ENCODE peak calls at places on chromosome 14, in seven cellular contexts. One of them, this sample, is unnamed. For H3K27me3, the result is how much of the 10 kb centered on the place peaks cover.

GRCh38 chr14:76687611-76688372 is 73.5 kb upstream of the VASH1 start:
- DNase-seq in GM23248: no peak
- DNase-seq in iPS DF 6.9: no peak
- DNase-seq in tibial artery: no peak
- DNase-seq in endodermal cell: peak
- DNase-seq in vagina: no peak
- DNase-seq in neural progenitor cell: no peak
- DNase-seq in this sample: no peak

GRCh38 chr14:75554482-75554881 is 23.9 kb upstream of the FLVCR2 start:
- DNase-seq in GM23248: peak
- DNase-seq in iPS DF 6.9: no peak
- DNase-seq in tibial artery: no peak
- DNase-seq in endodermal cell: no peak
- DNase-seq in vagina: no peak
- DNase-seq in neural progenitor cell: no peak
- DNase-seq in this sample: no peak

GRCh38 chr14:103008768-103009342 is 48.5 kb downstream of the CDC42BPB start:
- DNase-seq in GM23248: peak
- DNase-seq in iPS DF 6.9: no peak
- DNase-seq in tibial artery: no peak
- DNase-seq in endodermal cell: no peak
- DNase-seq in vagina: no peak
- DNase-seq in neural progenitor cell: no peak
- DNase-seq in this sample: no peak

GRCh38 chr14:67285876-67286452 is 44.7 kb downstream of the PALS1 start:
- DNase-seq in GM23248: peak
- DNase-seq in iPS DF 6.9: no peak
- DNase-seq in tibial artery: no peak
- DNase-seq in endodermal cell: no peak
- DNase-seq in vagina: no peak
- DNase-seq in neural progenitor cell: peak
- DNase-seq in this sample: no peak

GRCh38 chr14:57382283-57382682 is 8.1 kb upstream of the NAA30 start:
- DNase-seq in GM23248: peak
- DNase-seq in iPS DF 6.9: no peak
- DNase-seq in tibial artery: no peak
- DNase-seq in endodermal cell: no peak
- DNase-seq in vagina: no peak
- DNase-seq in neural progenitor cell: no peak
- DNase-seq in this sample: no peak

GRCh38 chr14:102316048-102316745 is 3.3 kb upstream of the ZNF839 start:
- DNase-seq in GM23248: peak
- DNase-seq in iPS DF 6.9: no peak
- DNase-seq in tibial artery: peak
- DNase-seq in endodermal cell: no peak
- DNase-seq in vagina: no peak
- DNase-seq in neural progenitor cell: peak
- DNase-seq in this sample: no peak

GRCh38 chr14:53304726-53305381 is 151.7 kb upstream of the DDHD1 start:
- DNase-seq in GM23248: no peak
- DNase-seq in iPS DF 6.9: no peak
- DNase-seq in tibial artery: no peak
- DNase-seq in endodermal cell: no peak
- DNase-seq in vagina: no peak
- DNase-seq in neural progenitor cell: peak
- DNase-seq in this sample: no peak

GRCh38 chr14:76779221-76780057 is 18.2 kb downstream of the VASH1 start:
- DNase-seq in GM23248: no peak
- DNase-seq in iPS DF 6.9: no peak
- DNase-seq in tibial artery: no peak
- DNase-seq in endodermal cell: peak
- DNase-seq in vagina: peak
- DNase-seq in neural progenitor cell: no peak
- DNase-seq in this sample: no peak

GRCh38 chr14:61610900-61611299 is 84.4 kb upstream of the HIF1A start:
- DNase-seq in GM23248: no peak
- DNase-seq in iPS DF 6.9: no peak
- DNase-seq in tibial artery: no peak
- DNase-seq in endodermal cell: no peak
- DNase-seq in vagina: no peak
- DNase-seq in neural progenitor cell: no peak
- DNase-seq in this sample: no peak

GRCh38 chr14:55129086-55129427 is at the start of gene LGALS3:
- DNase-seq in GM23248: peak
- DNase-seq in iPS DF 6.9: no peak
- DNase-seq in tibial artery: peak
- DNase-seq in endodermal cell: peak
- DNase-seq in vagina: no peak
- DNase-seq in neural progenitor cell: peak
- DNase-seq in this sample: peak

GRCh38 chr14:99183311-99183710 is 88.7 kb downstream of the BCL11B start:
- DNase-seq in GM23248: no peak
- DNase-seq in iPS DF 6.9: no peak
- DNase-seq in tibial artery: no peak
- DNase-seq in endodermal cell: no peak
- DNase-seq in vagina: no peak
- DNase-seq in neural progenitor cell: no peak
- DNase-seq in this sample: no peak

GRCh38 chr14:106802413-106803364 is 1276.3 kb downstream of the TMEM121 start:
- DNase-seq in GM23248: no peak
- DNase-seq in iPS DF 6.9: no peak
- DNase-seq in tibial artery: no peak
- DNase-seq in endodermal cell: peak
- DNase-seq in vagina: no peak
- DNase-seq in neural progenitor cell: no peak
- DNase-seq in this sample: no peak

GRCh38 chr14:50381823-50382287 is 14.8 kb downstream of the CDKL1 start:
- DNase-seq in GM23248: no peak
- DNase-seq in iPS DF 6.9: no peak
- DNase-seq in tibial artery: no peak
- DNase-seq in endodermal cell: no peak
- DNase-seq in vagina: no peak
- DNase-seq in neural progenitor cell: no peak
- DNase-seq in this sample: no peak

GRCh38 chr14:100730530-100730929 is 3.8 kb downstream of the DLK1 start:
- DNase-seq in GM23248: no peak
- DNase-seq in iPS DF 6.9: no peak
- DNase-seq in tibial artery: no peak
- DNase-seq in endodermal cell: no peak
- DNase-seq in vagina: no peak
- DNase-seq in neural progenitor cell: no peak
- DNase-seq in this sample: no peak

GRCh38 chr14:22315336-22315735 is 273.7 kb downstream of the DAD1 start:
- DNase-seq in GM23248: peak
- DNase-seq in iPS DF 6.9: no peak
- DNase-seq in tibial artery: no peak
- DNase-seq in endodermal cell: no peak
- DNase-seq in vagina: no peak
- DNase-seq in neural progenitor cell: no peak
- DNase-seq in this sample: no peak

GRCh38 chr14:75279739-75280447 is 1.3 kb downstream of the FOS start:
- DNase-seq in GM23248: peak
- DNase-seq in iPS DF 6.9: no peak
- DNase-seq in tibial artery: no peak
- DNase-seq in endodermal cell: peak
- DNase-seq in vagina: no peak
- DNase-seq in neural progenitor cell: peak
- DNase-seq in this sample: no peak

GRCh38 chr14:31401369-31401932 is 18.9 kb downstream of the HEATR5A start:
- DNase-seq in GM23248: no peak
- DNase-seq in iPS DF 6.9: no peak
- DNase-seq in tibial artery: no peak
- DNase-seq in endodermal cell: no peak
- DNase-seq in vagina: no peak
- DNase-seq in neural progenitor cell: no peak
- DNase-seq in this sample: no peak

GRCh38 chr14:94111276-94112095 is 950 bp downstream of the IFI27 start:
- DNase-seq in GM23248: no peak
- DNase-seq in iPS DF 6.9: no peak
- DNase-seq in tibial artery: no peak
- DNase-seq in endodermal cell: peak
- DNase-seq in vagina: peak
- DNase-seq in neural progenitor cell: no peak
- DNase-seq in this sample: no peak

GRCh38 chr14:94112513-94113060 is 2.1 kb downstream of the IFI27 start:
- DNase-seq in GM23248: peak
- DNase-seq in iPS DF 6.9: no peak
- DNase-seq in tibial artery: no peak
- DNase-seq in endodermal cell: peak
- DNase-seq in vagina: no peak
- DNase-seq in neural progenitor cell: no peak
- DNase-seq in this sample: no peak

GRCh38 chr14:94110552-94111181 is at the start of gene IFI27:
- DNase-seq in GM23248: peak
- DNase-seq in iPS DF 6.9: no peak
- DNase-seq in tibial artery: no peak
- DNase-seq in endodermal cell: peak
- DNase-seq in vagina: peak
- DNase-seq in neural progenitor cell: no peak
- DNase-seq in this sample: peak

GRCh38 chr14:94113073-94113472 is 2.5 kb downstream of the IFI27 start:
- DNase-seq in GM23248: no peak
- DNase-seq in iPS DF 6.9: no peak
- DNase-seq in tibial artery: no peak
- DNase-seq in endodermal cell: peak
- DNase-seq in vagina: no peak
- DNase-seq in neural progenitor cell: no peak
- DNase-seq in this sample: no peak

DNA sequence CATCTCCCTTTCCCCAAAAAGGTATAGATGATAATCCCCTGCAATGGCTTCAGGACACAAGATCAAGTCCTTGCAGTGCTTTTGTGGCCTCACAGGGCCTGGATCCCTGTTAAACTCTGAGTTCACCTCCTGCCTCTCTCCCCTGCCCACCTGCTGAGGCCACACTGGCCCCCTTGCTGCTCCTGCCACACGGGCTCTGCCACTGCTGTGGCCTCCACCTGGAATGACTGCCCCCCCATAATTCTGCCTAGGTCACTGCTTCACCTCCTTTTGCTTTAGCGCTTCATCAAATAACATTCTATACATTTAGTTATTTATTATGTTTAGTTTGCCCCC is 653 bp upstream of the IFI27 start:
- DNase-seq in GM23248: no peak
- DNase-seq in iPS DF 6.9: no peak
- DNase-seq in tibial artery: no peak
- DNase-seq in endodermal cell: no peak
- DNase-seq in vagina: peak
- DNase-seq in neural progenitor cell: no peak
- DNase-seq in this sample: no peak
- H3K27ac ChIP-seq in GM23248: no peak
- H3K27ac ChIP-seq in iPS DF 6.9: no peak
- H3K27ac ChIP-seq in tibial artery: no peak
- H3K27ac ChIP-seq in endodermal cell: no peak
- H3K27ac ChIP-seq in vagina: peak
- H3K27ac ChIP-seq in neural progenitor cell: no peak
- H3K27ac ChIP-seq in this sample: peak

GRCh38 chr14:23664207-23664885 is 28.2 kb downstream of the DHRS2 start:
- DNase-seq in GM23248: no peak
- DNase-seq in iPS DF 6.9: no peak
- DNase-seq in tibial artery: no peak
- DNase-seq in endodermal cell: no peak
- DNase-seq in vagina: peak
- DNase-seq in neural progenitor cell: no peak
- DNase-seq in this sample: no peak

GRCh38 chr14:23663711-23664110 is 27.5 kb downstream of the DHRS2 start:
- DNase-seq in GM23248: no peak
- DNase-seq in iPS DF 6.9: no peak
- DNase-seq in tibial artery: no peak
- DNase-seq in endodermal cell: no peak
- DNase-seq in vagina: peak
- DNase-seq in neural progenitor cell: no peak
- DNase-seq in this sample: no peak

GRCh38 chr14:23661542-23661941 is 25.4 kb downstream of the DHRS2 start:
- DNase-seq in GM23248: no peak
- DNase-seq in iPS DF 6.9: no peak
- DNase-seq in tibial artery: no peak
- DNase-seq in endodermal cell: no peak
- DNase-seq in vagina: peak
- DNase-seq in neural progenitor cell: no peak
- DNase-seq in this sample: no peak

GRCh38 chr14:23665302-23666016 is 29.3 kb downstream of the DHRS2 start:
- DNase-seq in GM23248: no peak
- DNase-seq in iPS DF 6.9: no peak
- DNase-seq in tibial artery: no peak
- DNase-seq in endodermal cell: no peak
- DNase-seq in vagina: peak
- DNase-seq in neural progenitor cell: no peak
- DNase-seq in this sample: no peak

DNA sequence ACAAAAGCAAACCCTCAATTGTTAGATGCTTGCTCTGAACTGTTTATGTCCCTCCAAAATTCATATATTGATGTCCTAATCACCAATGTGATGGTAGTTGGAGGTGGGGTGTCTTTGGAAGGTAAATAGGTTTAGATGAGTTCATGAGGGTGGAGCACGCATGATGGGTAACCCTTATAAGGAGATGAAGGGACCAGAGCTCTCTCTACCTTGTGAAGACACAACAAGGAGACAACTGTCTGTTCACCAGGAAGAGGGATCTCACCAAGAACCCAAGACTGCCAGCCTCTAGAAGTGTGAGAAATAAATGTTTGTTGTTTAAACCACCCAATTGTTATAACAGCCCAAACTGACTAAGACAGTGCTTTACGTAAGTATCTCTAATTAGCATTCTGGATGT is 27.0 kb downstream of the DHRS2 start:
- DNase-seq in GM23248: no peak
- DNase-seq in iPS DF 6.9: no peak
- DNase-seq in tibial artery: no peak
- DNase-seq in endodermal cell: no peak
- DNase-seq in vagina: peak
- DNase-seq in neural progenitor cell: no peak
- DNase-seq in this sample: no peak
- H3K27me3 ChIP-seq in GM23248: under half
- H3K27me3 ChIP-seq in iPS DF 6.9: under half
- H3K27me3 ChIP-seq in tibial artery: under half
- H3K27me3 ChIP-seq in endodermal cell: under half
- H3K27me3 ChIP-seq in vagina: under half
- H3K27me3 ChIP-seq in neural progenitor cell: under half
- H3K27me3 ChIP-seq in this sample: under half

GRCh38 chr14:91835920-91836843 is 31.2 kb downstream of the TC2N start:
- DNase-seq in GM23248: peak
- DNase-seq in iPS DF 6.9: peak
- DNase-seq in tibial artery: peak
- DNase-seq in endodermal cell: peak
- DNase-seq in vagina: no peak
- DNase-seq in neural progenitor cell: peak
- DNase-seq in this sample: peak
- H3K27ac ChIP-seq in GM23248: no peak
- H3K27ac ChIP-seq in iPS DF 6.9: no peak
- H3K27ac ChIP-seq in tibial artery: peak
- H3K27ac ChIP-seq in endodermal cell: no peak
- H3K27ac ChIP-seq in vagina: peak
- H3K27ac ChIP-seq in neural progenitor cell: no peak
- H3K27ac ChIP-seq in this sample: peak

DNA sequence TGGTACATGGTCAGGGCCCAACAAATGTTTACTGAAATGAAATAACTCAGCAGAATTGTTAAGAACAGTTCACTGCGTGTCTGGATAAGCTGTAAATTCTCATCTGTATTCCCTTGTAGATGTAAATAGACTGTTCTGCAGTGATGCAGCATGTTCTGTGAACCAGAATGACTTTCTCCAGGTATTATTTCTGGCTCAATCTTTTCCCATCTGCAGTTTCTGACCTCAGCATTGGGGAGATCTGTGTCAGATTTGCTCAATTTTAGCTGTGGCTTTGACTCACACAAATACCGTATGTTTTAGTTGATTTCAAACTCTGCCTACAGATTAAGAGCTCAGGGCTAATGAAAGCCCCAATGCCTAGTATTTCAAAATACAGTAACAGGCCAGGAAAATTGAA is 49.2 kb upstream of the DICER1 start:
- DNase-seq in GM23248: no peak
- DNase-seq in iPS DF 6.9: no peak
- DNase-seq in tibial artery: no peak
- DNase-seq in endodermal cell: no peak
- DNase-seq in vagina: no peak
- DNase-seq in neural progenitor cell: no peak
- DNase-seq in this sample: no peak
- H3K27me3 ChIP-seq in GM23248: under half
- H3K27me3 ChIP-seq in iPS DF 6.9: under half
- H3K27me3 ChIP-seq in tibial artery: under half
- H3K27me3 ChIP-seq in endodermal cell: under half
- H3K27me3 ChIP-seq in vagina: under half
- H3K27me3 ChIP-seq in neural progenitor cell: under half
- H3K27me3 ChIP-seq in this sample: under half